ENCODE peak calls at places on chromosomes 6 and 20, in four cellular contexts. One of them, this sample, is unnamed.

GRCh38 chr6:130359736-130360135 is 6.1 kb upstream of the TMEM200A start:
- DNase-seq in endothelial cell of umbilical vein: no peak
- DNase-seq in sigmoid colon: no peak
- DNase-seq in uterus: no peak
- DNase-seq in this sample: no peak

GRCh38 chr20:12594410-12595130 is 414.2 kb upstream of the SPTLC3 start:
- DNase-seq in sigmoid colon: no peak
- DNase-seq in endothelial cell of umbilical vein: no peak
- DNase-seq in uterus: no peak
- DNase-seq in this sample: no peak

GRCh38 chr6:81984599-81984998 is 232.1 kb upstream of the TENT5A start:
- DNase-seq in endothelial cell of umbilical vein: no peak
- DNase-seq in sigmoid colon: no peak
- DNase-seq in uterus: no peak
- DNase-seq in this sample: no peak

GRCh38 chr6:152184573-152185157 is 377.2 kb downstream of the ESR1 start:
- DNase-seq in endothelial cell of umbilical vein: no peak
- DNase-seq in sigmoid colon: no peak
- DNase-seq in uterus: no peak
- DNase-seq in this sample: no peak

GRCh38 chr6:109979033-109979921 is 1.2 kb downstream of the GPR6 start:
- DNase-seq in endothelial cell of umbilical vein: no peak
- DNase-seq in sigmoid colon: no peak
- DNase-seq in uterus: no peak
- DNase-seq in this sample: no peak

GRCh38 chr6:30143780-30144179 is 7.8 kb downstream of the TRIM40 start:
- DNase-seq in uterus: no peak
- DNase-seq in endothelial cell of umbilical vein: no peak
- DNase-seq in sigmoid colon: no peak
- DNase-seq in this sample: no peak

GRCh38 chr20:37941332-37941731 is 38.4 kb downstream of the VSTM2L start:
- DNase-seq in endothelial cell of umbilical vein: peak
- DNase-seq in uterus: no peak
- DNase-seq in sigmoid colon: no peak
- DNase-seq in this sample: no peak

GRCh38 chr6:158713469-158713868 is 63.6 kb downstream of the SYTL3 start:
- DNase-seq in uterus: no peak
- DNase-seq in sigmoid colon: peak
- DNase-seq in endothelial cell of umbilical vein: no peak
- DNase-seq in this sample: no peak

GRCh38 chr6:13733178-13733851 is 21.7 kb upstream of the RANBP9 start:
- DNase-seq in sigmoid colon: peak
- DNase-seq in uterus: peak
- DNase-seq in endothelial cell of umbilical vein: no peak
- DNase-seq in this sample: no peak

GRCh38 chr6:100464910-100465700 is at the start of gene SIM1:
- DNase-seq in endothelial cell of umbilical vein: peak
- DNase-seq in sigmoid colon: no peak
- DNase-seq in uterus: no peak
- DNase-seq in this sample: peak

GRCh38 chr20:37598101-37598530 is 70.4 kb upstream of the BLCAP start:
- DNase-seq in sigmoid colon: no peak
- DNase-seq in endothelial cell of umbilical vein: no peak
- DNase-seq in uterus: no peak
- DNase-seq in this sample: no peak

GRCh38 chr20:6845141-6845540 is 77.7 kb downstream of the BMP2 start:
- DNase-seq in uterus: no peak
- DNase-seq in endothelial cell of umbilical vein: no peak
- DNase-seq in sigmoid colon: no peak
- DNase-seq in this sample: no peak

GRCh38 chr20:47805951-47806350 is 20.7 kb upstream of the SULF2 start:
- DNase-seq in sigmoid colon: peak
- DNase-seq in endothelial cell of umbilical vein: no peak
- DNase-seq in uterus: no peak
- DNase-seq in this sample: no peak

GRCh38 chr6:130632288-130632687 is 194.9 kb upstream of the SMLR1 start:
- DNase-seq in endothelial cell of umbilical vein: no peak
- DNase-seq in uterus: no peak
- DNase-seq in sigmoid colon: no peak
- DNase-seq in this sample: no peak

GRCh38 chr6:53982361-53983050 is 128.7 kb upstream of the MLIP start:
- DNase-seq in sigmoid colon: no peak
- DNase-seq in uterus: no peak
- DNase-seq in endothelial cell of umbilical vein: no peak
- DNase-seq in this sample: no peak

GRCh38 chr6:153001767-153002612 is 519 bp downstream of the MTRF1L start:
- DNase-seq in endothelial cell of umbilical vein: peak
- DNase-seq in uterus: no peak
- DNase-seq in sigmoid colon: no peak
- DNase-seq in this sample: no peak

GRCh38 chr6:96939019-96939805 is 14.7 kb downstream of the KLHL32 start:
- DNase-seq in uterus: no peak
- DNase-seq in endothelial cell of umbilical vein: peak
- DNase-seq in sigmoid colon: no peak
- DNase-seq in this sample: no peak

GRCh38 chr20:3238616-3239025 is 369 bp downstream of the SLC4A11 start:
- DNase-seq in endothelial cell of umbilical vein: no peak
- DNase-seq in sigmoid colon: no peak
- DNase-seq in uterus: no peak
- DNase-seq in this sample: peak

GRCh38 chr6:33740204-33740608 is 6.5 kb downstream of the IP6K3 start:
- DNase-seq in uterus: no peak
- DNase-seq in sigmoid colon: no peak
- DNase-seq in endothelial cell of umbilical vein: no peak
- DNase-seq in this sample: no peak

GRCh38 chr6:140979642-140980091 is 1153.1 kb upstream of the GJE1 start:
- DNase-seq in uterus: peak
- DNase-seq in sigmoid colon: peak
- DNase-seq in endothelial cell of umbilical vein: peak
- DNase-seq in this sample: no peak

GRCh38 chr6:10613077-10613476 is 81.3 kb downstream of the C6orf52 start:
- DNase-seq in sigmoid colon: no peak
- DNase-seq in uterus: no peak
- DNase-seq in endothelial cell of umbilical vein: no peak
- DNase-seq in this sample: no peak

GRCh38 chr6:144467921-144468320 is 182.8 kb downstream of the UTRN start:
- DNase-seq in sigmoid colon: no peak
- DNase-seq in uterus: no peak
- DNase-seq in endothelial cell of umbilical vein: no peak
- DNase-seq in this sample: no peak

GRCh38 chr6:126015869-126016268 is 29.5 kb downstream of the TRMT11 start:
- DNase-seq in sigmoid colon: no peak
- DNase-seq in uterus: no peak
- DNase-seq in endothelial cell of umbilical vein: peak
- DNase-seq in this sample: no peak

GRCh38 chr6:70847091-70847490 is 109.8 kb downstream of the B3GAT2 start:
- DNase-seq in uterus: no peak
- DNase-seq in sigmoid colon: no peak
- DNase-seq in endothelial cell of umbilical vein: no peak
- DNase-seq in this sample: no peak

GRCh38 chr6:157429248-157429647 is 48.3 kb downstream of the ZDHHC14 start:
- DNase-seq in endothelial cell of umbilical vein: no peak
- DNase-seq in sigmoid colon: no peak
- DNase-seq in uterus: no peak
- DNase-seq in this sample: no peak

GRCh38 chr20:31833931-31834521 is 11.4 kb downstream of the FOXS1 start:
- DNase-seq in uterus: no peak
- DNase-seq in endothelial cell of umbilical vein: no peak
- DNase-seq in sigmoid colon: no peak
- DNase-seq in this sample: no peak

GRCh38 chr6:158488065-158488464 is 71.8 kb upstream of the TMEM181 start:
- DNase-seq in sigmoid colon: no peak
- DNase-seq in endothelial cell of umbilical vein: peak
- DNase-seq in uterus: no peak
- DNase-seq in this sample: no peak

GRCh38 chr6:18245642-18246041 is 18.7 kb downstream of the DEK start:
- DNase-seq in sigmoid colon: no peak
- DNase-seq in uterus: no peak
- DNase-seq in endothelial cell of umbilical vein: no peak
- DNase-seq in this sample: no peak
- TF ChIP-seq POLR2A in sigmoid colon: no peak
- TF ChIP-seq POLR2A in uterus: no peak
- TF ChIP-seq POLR2A in endothelial cell of umbilical vein: no peak
- TF ChIP-seq POLR2A in this sample: peak

GRCh38 chr6:87257975-87258374 is 64.4 kb upstream of the SMIM8 start:
- DNase-seq in sigmoid colon: no peak
- DNase-seq in uterus: no peak
- DNase-seq in endothelial cell of umbilical vein: no peak
- DNase-seq in this sample: no peak
- TF ChIP-seq POLR2A in sigmoid colon: no peak
- TF ChIP-seq POLR2A in uterus: no peak
- TF ChIP-seq POLR2A in endothelial cell of umbilical vein: no peak
- TF ChIP-seq POLR2A in this sample: peak

DNA sequence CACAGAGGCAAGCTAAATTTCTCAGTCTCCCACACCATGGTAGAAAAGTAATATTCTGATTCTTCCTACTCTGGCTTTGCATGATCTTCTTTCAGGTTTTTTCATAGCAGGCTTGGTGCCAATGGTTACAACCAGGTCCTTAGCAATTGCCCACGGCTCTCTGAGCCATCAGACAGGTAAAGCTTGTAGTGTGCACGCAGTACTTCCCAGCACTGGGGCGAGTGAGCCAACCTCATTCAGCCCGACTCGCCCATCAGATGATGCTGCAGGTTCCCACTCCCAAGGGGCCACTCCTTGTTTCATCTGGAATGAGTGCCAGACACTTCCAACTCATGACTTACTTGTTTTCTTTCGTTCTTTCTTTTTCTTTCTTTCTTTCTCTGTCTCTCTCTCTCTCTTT is 78.3 kb downstream of the PERP start:
- DNase-seq in sigmoid colon: no peak
- DNase-seq in endothelial cell of umbilical vein: no peak
- DNase-seq in uterus: no peak
- DNase-seq in this sample: no peak
- TF ChIP-seq POLR2A in sigmoid colon: no peak
- TF ChIP-seq POLR2A in endothelial cell of umbilical vein: no peak
- TF ChIP-seq POLR2A in uterus: no peak
- TF ChIP-seq POLR2A in this sample: no peak

DNA sequence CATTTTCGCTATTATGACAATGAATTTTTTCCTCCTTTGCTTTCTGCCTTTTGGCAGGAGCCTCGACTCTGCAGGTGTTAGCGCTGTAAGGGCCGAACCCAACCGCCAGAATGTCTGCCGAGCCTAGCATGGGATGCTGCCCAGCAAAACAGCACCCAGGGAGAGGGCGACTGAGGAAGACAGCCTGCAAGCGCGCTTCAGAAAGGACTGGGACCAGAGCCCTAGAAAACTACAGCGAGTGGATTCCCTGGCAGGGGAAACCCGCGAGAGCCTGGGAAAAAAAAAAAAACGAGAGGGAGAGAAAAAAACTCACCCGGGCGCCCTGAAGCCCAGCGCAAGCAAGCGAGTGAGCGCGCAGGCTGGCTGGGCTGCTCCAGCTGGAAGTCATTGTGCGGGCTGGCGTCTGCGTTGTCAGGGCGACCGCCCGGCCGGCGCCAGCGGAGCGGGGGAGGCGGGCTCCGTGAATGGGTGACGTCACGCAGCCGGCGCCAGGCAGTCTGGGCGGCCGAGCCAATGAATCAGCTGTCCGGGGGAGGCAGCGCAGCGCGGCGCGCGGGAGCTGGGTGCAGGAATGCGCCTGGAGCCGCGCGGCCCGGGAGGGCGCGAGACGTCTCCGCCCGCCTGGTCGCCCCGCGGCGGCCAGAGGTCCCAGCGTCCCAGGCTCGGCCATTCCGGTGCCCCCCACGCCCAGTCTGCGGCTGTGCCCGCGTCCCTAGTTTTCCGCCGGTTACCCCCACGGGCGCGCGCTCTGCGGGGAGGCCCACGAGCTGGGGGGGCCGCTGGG is 32.6 kb upstream of the ID4 start:
- DNase-seq in uterus: peak
- DNase-seq in endothelial cell of umbilical vein: peak
- DNase-seq in sigmoid colon: peak
- DNase-seq in this sample: peak
- TF ChIP-seq POLR2A in uterus: peak
- TF ChIP-seq POLR2A in endothelial cell of umbilical vein: no peak
- TF ChIP-seq POLR2A in sigmoid colon: no peak
- TF ChIP-seq POLR2A in this sample: no peak

DNA sequence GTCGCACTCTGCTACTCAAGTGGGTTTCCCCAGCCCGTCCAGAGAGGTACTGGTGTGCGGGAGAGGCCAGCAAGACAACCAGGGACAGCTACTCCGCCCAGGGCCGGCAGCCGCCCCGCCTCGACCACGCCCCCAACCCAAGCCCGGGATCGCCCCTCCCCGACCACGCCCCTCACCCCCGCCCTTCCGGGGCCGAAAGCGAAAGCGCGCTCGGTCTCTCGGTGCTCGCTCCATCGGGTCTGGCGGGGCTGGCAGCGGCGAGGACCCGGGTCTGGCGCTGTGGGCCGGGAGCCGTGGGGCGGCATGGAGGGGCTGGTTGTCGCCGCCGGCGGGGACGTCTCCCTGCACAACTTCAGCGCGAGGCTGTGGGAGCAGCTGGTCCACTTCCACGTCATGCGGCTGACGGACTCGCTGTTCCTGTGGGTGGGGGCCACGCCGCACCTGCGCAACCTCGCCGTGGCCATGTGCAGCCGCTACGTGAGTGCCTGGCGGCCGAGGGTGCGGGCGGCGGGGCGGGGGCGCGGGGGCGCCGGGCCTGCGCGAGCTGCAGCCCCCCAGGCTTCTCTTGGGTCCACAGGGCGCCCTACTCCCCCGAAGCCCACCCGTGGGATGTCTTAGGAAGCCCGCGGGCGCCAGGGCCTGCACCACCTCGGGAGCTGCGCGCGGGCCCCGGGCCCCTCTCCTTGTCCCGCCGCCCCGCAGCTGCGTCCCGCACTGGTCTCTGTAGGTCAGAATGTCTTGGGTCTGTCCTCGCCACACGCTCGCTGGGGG is at the start of gene PSMG4:
- DNase-seq in endothelial cell of umbilical vein: peak
- DNase-seq in sigmoid colon: peak
- DNase-seq in uterus: peak
- DNase-seq in this sample: peak
- TF ChIP-seq POLR2A in endothelial cell of umbilical vein: peak
- TF ChIP-seq POLR2A in sigmoid colon: peak
- TF ChIP-seq POLR2A in uterus: no peak
- TF ChIP-seq POLR2A in this sample: peak

GRCh38 chr6:17418281-17419188 is 25.1 kb downstream of the CAP2 start:
- DNase-seq in uterus: peak
- DNase-seq in endothelial cell of umbilical vein: no peak
- DNase-seq in sigmoid colon: no peak
- DNase-seq in this sample: no peak
- TF ChIP-seq POLR2A in uterus: no peak
- TF ChIP-seq POLR2A in endothelial cell of umbilical vein: no peak
- TF ChIP-seq POLR2A in sigmoid colon: no peak
- TF ChIP-seq POLR2A in this sample: no peak

GRCh38 chr6:90136850-90137249 is 159.8 kb downstream of the BACH2 start:
- DNase-seq in endothelial cell of umbilical vein: no peak
- DNase-seq in sigmoid colon: no peak
- DNase-seq in uterus: no peak
- DNase-seq in this sample: no peak

GRCh38 chr6:90139272-90139817 is 157.3 kb downstream of the BACH2 start:
- DNase-seq in sigmoid colon: no peak
- DNase-seq in uterus: no peak
- DNase-seq in endothelial cell of umbilical vein: no peak
- DNase-seq in this sample: no peak

GRCh38 chr6:90136176-90136575 is 160.5 kb downstream of the BACH2 start:
- DNase-seq in sigmoid colon: no peak
- DNase-seq in uterus: no peak
- DNase-seq in endothelial cell of umbilical vein: no peak
- DNase-seq in this sample: no peak

GRCh38 chr6:90131614-90132423 is 164.8 kb downstream of the BACH2 start:
- DNase-seq in uterus: peak
- DNase-seq in sigmoid colon: peak
- DNase-seq in endothelial cell of umbilical vein: no peak
- DNase-seq in this sample: no peak

GRCh38 chr6:90135672-90136071 is 161.0 kb downstream of the BACH2 start:
- DNase-seq in uterus: no peak
- DNase-seq in sigmoid colon: no peak
- DNase-seq in endothelial cell of umbilical vein: no peak
- DNase-seq in this sample: no peak
- TF ChIP-seq POLR2A in uterus: no peak
- TF ChIP-seq POLR2A in sigmoid colon: no peak
- TF ChIP-seq POLR2A in endothelial cell of umbilical vein: no peak
- TF ChIP-seq POLR2A in this sample: no peak